ENCODE peak calls at places on chromosome 11, in seven cellular contexts. N is K562, B is choroid plexus epithelial cell, V is Calu3, W is GM12878, A is DND-41, K is mesothelial cell of epicardium. E is an unnamed sample.

GRCh38 chr11:33721291-33721840 is 14.9 kb downstream of the CD59 start:
- DNase-seq in N (no peak), B (no peak), V (no peak), W (no peak), A (no peak), K (no peak), E (no peak)

GRCh38 chr11:107139396-107139795 is 121.1 kb upstream of the GUCY1A2 start:
- DNase-seq in N (no peak), B (no peak), V (no peak), W (no peak), A (no peak), K (no peak), E (no peak)

GRCh38 chr11:31887180-31887579 is 76.1 kb upstream of the PAX6 start:
- DNase-seq in N (peak), B (no peak), V (no peak), W (no peak), A (peak), K (no peak), E (peak)

GRCh38 chr11:103789957-103790356 is 246.5 kb upstream of the DDI1 start:
- DNase-seq in N (no peak), B (no peak), V (no peak), W (no peak), A (no peak), K (no peak), E (no peak)

GRCh38 chr11:2185324-2186085 is 13.9 kb upstream of the TH start:
- DNase-seq in N (no peak), B (no peak), V (no peak), W (no peak), A (peak), K (no peak), E (no peak)

GRCh38 chr11:72703281-72704008 is 29.2 kb upstream of the PDE2A start:
- DNase-seq in N (peak), B (peak), V (no peak), W (no peak), A (no peak), K (peak), E (no peak)

GRCh38 chr11:130315354-130315970 is 745 bp upstream of the ZBTB44 start:
- DNase-seq in N (peak), B (peak), V (peak), W (no peak), A (peak), K (no peak), E (peak)

GRCh38 chr11:134261626-134262488 is 8.5 kb downstream of the ACAD8 start:
- DNase-seq in N (peak), B (peak), V (peak), W (no peak), A (peak), K (no peak), E (peak)

GRCh38 chr11:103257360-103257759 is 148.1 kb downstream of the DYNC2H1 start:
- DNase-seq in N (no peak), B (peak), V (no peak), W (no peak), A (no peak), K (no peak), E (no peak)

GRCh38 chr11:1203505-1204271 is 19.2 kb upstream of the MUC5B start:
- DNase-seq in N (no peak), B (peak), V (peak), W (no peak), A (no peak), K (peak), E (no peak)

GRCh38 chr11:12625438-12626071 is 48.7 kb upstream of the TEAD1 start:
- DNase-seq in N (no peak), B (peak), V (no peak), W (no peak), A (no peak), K (no peak), E (no peak)

GRCh38 chr11:1139441-1140066 is 18.2 kb upstream of the MUC5AC start:
- DNase-seq in N (no peak), B (peak), V (no peak), W (no peak), A (no peak), K (no peak), E (no peak)

GRCh38 chr11:130313383-130314183 is 1.1 kb downstream of the ZBTB44 start:
- DNase-seq in N (peak), B (peak), V (no peak), W (no peak), A (no peak), K (no peak), E (no peak)

GRCh38 chr11:134365011-134365925 is 33.5 kb downstream of the GLB1L2 start:
- DNase-seq in N (no peak), B (no peak), V (no peak), W (no peak), A (peak), K (no peak), E (no peak)

GRCh38 chr11:65393513-65394079 is 7.2 kb downstream of the FRMD8 start:
- DNase-seq in N (no peak), B (no peak), V (no peak), W (no peak), A (no peak), K (no peak), E (no peak)

GRCh38 chr11:85182437-85183109 is 444.6 kb downstream of the DLG2 start:
- DNase-seq in N (peak), B (peak), V (peak), W (no peak), A (no peak), K (no peak), E (no peak)

GRCh38 chr11:13160302-13160701 is 117.3 kb upstream of the BMAL1 start:
- DNase-seq in N (no peak), B (no peak), V (no peak), W (no peak), A (no peak), K (no peak), E (no peak)

GRCh38 chr11:76835928-76836612 is 24.6 kb upstream of the ACER3 start:
- DNase-seq in N (no peak), B (peak), V (peak), W (no peak), A (no peak), K (no peak), E (no peak)

GRCh38 chr11:1242289-1242688 is 19.4 kb downstream of the MUC5B start:
- DNase-seq in N (no peak), B (no peak), V (no peak), W (no peak), A (no peak), K (no peak), E (no peak)

GRCh38 chr11:36360318-36360717 is 64.2 kb downstream of the PRR5L start:
- DNase-seq in N (no peak), B (no peak), V (no peak), W (no peak), A (no peak), K (no peak), E (no peak)

GRCh38 chr11:57874981-57875380 is 113.4 kb downstream of the CTNND1 start:
- DNase-seq in N (no peak), B (no peak), V (no peak), W (no peak), A (no peak), K (no peak), E (no peak)

GRCh38 chr11:114162719-114163123 is 103.2 kb downstream of the ZBTB16 start:
- DNase-seq in N (no peak), B (peak), V (peak), W (no peak), A (no peak), K (peak), E (no peak)

GRCh38 chr11:65212226-65212801 is 30.6 kb downstream of the CAPN1 start:
- DNase-seq in N (peak), B (no peak), V (no peak), W (no peak), A (no peak), K (no peak), E (no peak)

GRCh38 chr11:123473941-123474668 is 44.0 kb downstream of the GRAMD1B start:
- DNase-seq in N (no peak), B (peak), V (no peak), W (no peak), A (no peak), K (no peak), E (no peak)

GRCh38 chr11:70131606-70132190 is 53.6 kb downstream of the ANO1 start:
- DNase-seq in N (no peak), B (no peak), V (no peak), W (no peak), A (no peak), K (no peak), E (no peak)

GRCh38 chr11:2792376-2793250 is 92.8 kb upstream of the KCNQ1OT1 start:
- DNase-seq in N (no peak), B (no peak), V (peak), W (no peak), A (no peak), K (peak), E (peak)

GRCh38 chr11:115528217-115528616 is 24.0 kb upstream of the CADM1 start:
- DNase-seq in N (no peak), B (no peak), V (no peak), W (no peak), A (no peak), K (no peak), E (no peak)

GRCh38 chr11:128417607-128418324 is 169.6 kb downstream of the ETS1 start:
- DNase-seq in N (no peak), B (peak), V (no peak), W (no peak), A (no peak), K (no peak), E (no peak)

GRCh38 chr11:18700375-18700774 is 1.8 kb downstream of the TMEM86A start:
- DNase-seq in N (no peak), B (peak), V (peak), W (no peak), A (peak), K (no peak), E (no peak)

GRCh38 chr11:2096001-2096918 is 42.9 kb downstream of the IGF2 start:
- DNase-seq in N (no peak), B (peak), V (no peak), W (no peak), A (no peak), K (no peak), E (no peak)

GRCh38 chr11:46125284-46125683 is 4.0 kb upstream of the PHF21A start:
- DNase-seq in N (no peak), B (no peak), V (no peak), W (no peak), A (no peak), K (no peak), E (no peak)

GRCh38 chr11:46369458-46370152 is 11.9 kb upstream of the MDK start:
- DNase-seq in N (peak), B (peak), V (peak), W (no peak), A (peak), K (no peak), E (peak)

GRCh38 chr11:130522284-130522961 is 74.0 kb downstream of the ADAMTS15 start:
- DNase-seq in N (peak), B (peak), V (peak), W (no peak), A (no peak), K (peak), E (no peak)

GRCh38 chr11:71423181-71423790 is 24.9 kb downstream of the DHCR7 start:
- DNase-seq in N (no peak), B (no peak), V (no peak), W (no peak), A (no peak), K (no peak), E (no peak)

GRCh38 chr11:31757245-31757835 is 53.8 kb downstream of the PAX6 start:
- DNase-seq in N (no peak), B (no peak), V (no peak), W (no peak), A (no peak), K (no peak), E (no peak)

GRCh38 chr11:100824041-100824440 is 137.0 kb downstream of the ARHGAP42 start:
- DNase-seq in N (no peak), B (peak), V (no peak), W (no peak), A (no peak), K (no peak), E (no peak)

GRCh38 chr11:46898396-46899095 is 19.8 kb downstream of the LRP4 start:
- DNase-seq in N (no peak), B (no peak), V (peak), W (no peak), A (no peak), K (no peak), E (no peak)

GRCh38 chr11:65867284-65868071 is 5.1 kb downstream of the EFEMP2 start:
- DNase-seq in N (no peak), B (peak), V (no peak), W (no peak), A (peak), K (no peak), E (peak)

GRCh38 chr11:111735262-111736116 is 30.7 kb downstream of the PPP2R1B start:
- DNase-seq in N (no peak), B (peak), V (no peak), W (no peak), A (no peak), K (no peak), E (no peak)

DNA sequence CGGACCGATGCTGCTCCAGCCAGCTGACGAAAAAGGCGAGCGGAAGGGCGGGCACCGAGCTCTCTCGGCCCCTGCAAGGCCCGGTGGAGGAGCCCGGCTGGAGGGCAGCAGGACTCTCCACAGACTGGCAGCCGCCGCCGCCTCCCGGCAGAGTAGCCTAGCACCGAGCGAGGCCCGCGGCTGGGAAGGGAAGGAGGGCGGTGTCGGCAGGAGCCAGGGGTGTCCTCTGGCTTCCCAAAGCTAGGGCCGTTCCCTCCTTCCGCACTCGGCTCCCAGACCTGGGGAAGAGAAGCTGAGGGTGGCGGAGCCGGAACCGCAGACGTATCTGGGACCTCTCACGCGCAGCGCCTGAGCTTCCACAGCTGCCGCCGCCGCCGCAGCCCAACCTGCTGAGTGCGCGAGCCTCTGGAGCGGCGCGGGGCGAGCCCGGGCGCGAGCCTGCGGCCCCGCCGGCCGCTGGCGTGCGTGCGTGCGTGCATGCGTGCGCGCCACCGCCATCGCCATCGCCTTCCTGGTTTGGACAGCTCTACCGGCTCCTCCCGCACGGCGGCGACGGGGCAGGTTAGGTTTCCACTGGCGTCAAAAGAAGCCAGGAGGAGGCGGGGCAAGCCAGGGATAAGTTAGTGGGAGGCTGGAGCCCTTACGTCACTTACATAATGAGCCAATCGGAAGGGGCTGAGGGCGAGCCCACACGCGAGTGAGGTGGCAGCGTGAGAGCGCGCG is at the start of gene RAB6A:
- DNase-seq in N (peak), B (peak), V (peak), W (peak), A (peak), K (peak), E (peak)
- TF ChIP-seq CTCF in N (peak), B (peak), V (no peak), W (peak), A (peak), K (no peak), E (no peak)

GRCh38 chr11:14643697-14644395 is at the start of gene PDE3B:
- DNase-seq in N (peak), B (peak), V (peak), W (no peak), A (peak), K (peak), E (peak)
- TF ChIP-seq CTCF in N (no peak), B (no peak), V (no peak), W (no peak), A (peak), K (no peak), E (no peak)

GRCh38 chr11:78838417-78838816 is 263.8 kb upstream of the NARS2 start:
- DNase-seq in N (no peak), B (no peak), V (no peak), W (no peak), A (no peak), K (no peak), E (no peak)
- TF ChIP-seq CTCF in N (no peak), B (no peak), V (no peak), W (no peak), A (no peak), K (no peak), E (no peak)

GRCh38 chr11:95512177-95512576 is 277.4 kb downstream of the FAM76B start:
- DNase-seq in N (no peak), B (peak), V (no peak), W (no peak), A (no peak), K (no peak), E (no peak)

GRCh38 chr11:95506777-95507176 is 275.8 kb upstream of the SESN3 start:
- DNase-seq in N (no peak), B (no peak), V (no peak), W (no peak), A (no peak), K (no peak), E (no peak)

GRCh38 chr11:95508219-95508880 is 277.3 kb upstream of the SESN3 start:
- DNase-seq in N (no peak), B (no peak), V (no peak), W (no peak), A (no peak), K (no peak), E (no peak)

GRCh38 chr11:95505927-95506426 is 275.0 kb upstream of the SESN3 start:
- DNase-seq in N (no peak), B (peak), V (no peak), W (no peak), A (no peak), K (no peak), E (no peak)

DNA sequence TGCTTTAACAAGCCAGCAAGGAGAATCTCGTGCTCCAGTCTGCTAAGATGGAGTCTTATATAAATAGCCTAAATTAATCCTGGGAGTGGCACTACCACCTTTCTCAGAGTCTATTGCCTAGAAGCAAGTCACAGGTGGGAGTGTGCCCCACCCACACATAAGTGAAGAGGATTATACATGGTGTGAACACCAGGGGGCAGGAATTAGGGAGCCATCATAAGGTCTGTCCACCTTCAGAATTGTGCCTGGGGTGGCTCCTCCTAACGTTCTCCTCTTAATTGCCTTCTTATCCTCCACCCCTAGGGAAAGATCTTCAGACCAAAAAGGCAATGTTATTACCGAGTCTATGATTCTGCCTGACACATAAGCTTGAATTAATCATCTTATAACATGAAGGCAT is 276.8 kb upstream of the SESN3 start:
- DNase-seq in N (peak), B (no peak), V (no peak), W (no peak), A (no peak), K (no peak), E (peak)
- TF ChIP-seq CTCF in N (no peak), B (no peak), V (no peak), W (no peak), A (no peak), K (no peak), E (no peak)

DNA sequence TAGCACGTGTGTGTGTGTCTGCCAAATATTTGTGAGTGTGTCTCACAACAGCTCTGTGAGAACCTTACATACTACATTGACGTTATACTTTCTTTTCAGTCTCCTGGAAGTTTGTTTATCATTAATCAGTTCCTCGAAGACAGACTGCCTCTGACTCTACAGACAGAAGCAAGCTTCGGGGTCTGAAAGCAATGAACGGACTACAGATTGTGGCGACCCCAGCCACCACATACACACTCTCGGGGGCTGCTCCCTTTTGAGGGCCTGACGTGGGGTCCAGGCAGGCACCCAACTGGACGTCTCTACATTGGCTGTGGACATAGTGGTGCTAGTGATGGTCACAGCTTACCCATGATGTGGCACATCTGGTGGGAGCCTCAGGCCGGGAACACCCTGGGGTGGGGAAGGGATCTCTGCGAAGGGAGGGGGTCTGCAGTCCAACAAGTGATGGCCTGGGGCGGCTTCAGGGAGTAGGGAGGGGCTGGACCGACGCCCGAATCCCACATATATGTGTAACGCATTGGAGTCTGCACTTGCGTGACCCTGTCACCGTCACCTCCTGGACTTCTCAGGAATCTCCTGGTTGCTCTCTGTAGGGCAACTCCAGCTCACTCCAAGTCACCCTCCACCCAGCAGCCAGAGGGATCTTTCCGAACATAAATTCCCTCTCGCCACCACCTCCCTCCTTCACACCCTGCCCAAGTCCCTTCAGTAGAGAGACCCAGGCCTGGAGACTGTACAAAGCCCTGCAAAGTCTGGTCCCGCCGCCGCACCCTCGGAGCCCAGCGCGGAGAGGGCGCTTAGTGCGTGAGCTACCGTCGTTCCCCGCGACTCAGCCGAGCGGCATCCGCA is 30.4 kb upstream of the TRIM29 start:
- DNase-seq in N (no peak), B (no peak), V (no peak), W (no peak), A (no peak), K (no peak), E (no peak)
- TF ChIP-seq CTCF in N (no peak), B (no peak), V (no peak), W (no peak), A (no peak), K (no peak), E (no peak)